ENCODE peak calls at places on chromosome 20, in nine cellular contexts. Z is COR-L47; G is posterior vena cava; D is pulmonary artery endothelial cell; I is mucosa of descending colon; J is stimulated activated effector memory CD8-positive, alpha-beta T cell treated with anti-CD3 and anti-CD28 coated beads, Interleukin-12 subunit alpha, Interleukin-12 subunit beta, amount 100 ng/mL, for 72 hours; R is activated T-helper 1 cell treated with anti-CD3 and anti-CD28 coated beads, Interleukin-2, amount 50 U/mL, for 16 hours; H is GM20000; N is NCI-H1105. W is an unnamed sample.

GRCh38 chr20:25087186-25087929 is 5.4 kb upstream of the VSX1 start:
- DNase-seq in Z (peak), G (peak), D (no peak), I (no peak), J (no peak), R (no peak), H (peak), N (no peak), W (no peak)

GRCh38 chr20:37395921-37396519 is 50.1 kb downstream of the SRC start:
- DNase-seq in Z (no peak), G (no peak), D (no peak), I (peak), J (no peak), R (no peak), H (no peak), N (peak), W (no peak)

GRCh38 chr20:11891081-11891826 is 26.4 kb upstream of the BTBD3 start:
- DNase-seq in Z (peak), G (peak), D (no peak), I (peak), J (no peak), R (no peak), H (no peak), N (peak), W (peak)

GRCh38 chr20:56764671-56765070 is 135.6 kb downstream of the TFAP2C start:
- DNase-seq in Z (no peak), G (peak), D (no peak), I (no peak), J (no peak), R (no peak), H (no peak), N (no peak), W (no peak)

GRCh38 chr20:45958593-45958992 is 13.4 kb downstream of the ZNF335 start:
- DNase-seq in Z (no peak), G (peak), D (no peak), I (no peak), J (no peak), R (no peak), H (no peak), N (no peak), W (no peak)

GRCh38 chr20:21503345-21503744 is 10.5 kb downstream of the NKX2-2 start:
- DNase-seq in Z (no peak), G (no peak), D (no peak), I (no peak), J (no peak), R (no peak), H (peak), N (no peak), W (no peak)

GRCh38 chr20:50325651-50326050 is 135.0 kb downstream of the CEBPB start:
- DNase-seq in Z (no peak), G (no peak), D (no peak), I (no peak), J (no peak), R (no peak), H (no peak), N (no peak), W (no peak)

GRCh38 chr20:37911838-37912273 is 8.9 kb downstream of the VSTM2L start:
- DNase-seq in Z (peak), G (no peak), D (no peak), I (no peak), J (no peak), R (no peak), H (no peak), N (peak), W (no peak)

GRCh38 chr20:4289875-4290274 is 274.5 kb upstream of the RNF24 start:
- DNase-seq in Z (no peak), G (no peak), D (no peak), I (no peak), J (no peak), R (no peak), H (no peak), N (no peak), W (no peak)

GRCh38 chr20:2930538-2930937 is 57.3 kb downstream of the PTPRA start:
- DNase-seq in Z (no peak), G (no peak), D (no peak), I (no peak), J (no peak), R (no peak), H (no peak), N (no peak), W (no peak)

GRCh38 chr20:24953621-24954133 is 4.6 kb downstream of the CST7 start:
- DNase-seq in Z (no peak), G (no peak), D (no peak), I (no peak), J (peak), R (no peak), H (no peak), N (no peak), W (no peak)

GRCh38 chr20:1331801-1332453 is 3.0 kb upstream of the SDCBP2 start:
- DNase-seq in Z (no peak), G (peak), D (no peak), I (no peak), J (peak), R (no peak), H (no peak), N (no peak), W (no peak)

GRCh38 chr20:63093966-63094766 is 87.4 kb upstream of the BHLHE23 start:
- DNase-seq in Z (no peak), G (peak), D (no peak), I (peak), J (no peak), R (no peak), H (no peak), N (no peak), W (no peak)

GRCh38 chr20:58086763-58087566 is 141.5 kb downstream of the ANKRD60 start:
- DNase-seq in Z (peak), G (peak), D (peak), I (no peak), J (no peak), R (no peak), H (peak), N (peak), W (peak)

GRCh38 chr20:17614176-17614811 is 44.4 kb downstream of the DSTN start:
- DNase-seq in Z (peak), G (peak), D (no peak), I (peak), J (peak), R (no peak), H (peak), N (no peak), W (peak)

GRCh38 chr20:34675993-34676641 is 775 bp downstream of the PIGU start:
- DNase-seq in Z (no peak), G (no peak), D (no peak), I (no peak), J (no peak), R (no peak), H (no peak), N (no peak), W (no peak)

GRCh38 chr20:24461848-24462247 is 7.6 kb upstream of the SYNDIG1 start:
- DNase-seq in Z (peak), G (peak), D (no peak), I (no peak), J (no peak), R (no peak), H (no peak), N (no peak), W (no peak)

GRCh38 chr20:36301359-36302119 is 4.6 kb upstream of the DLGAP4 start:
- DNase-seq in Z (no peak), G (no peak), D (no peak), I (no peak), J (no peak), R (no peak), H (no peak), N (no peak), W (no peak)

GRCh38 chr20:46364670-46365482 is 41.5 kb downstream of the ELMO2 start:
- DNase-seq in Z (no peak), G (no peak), D (no peak), I (no peak), J (no peak), R (no peak), H (no peak), N (no peak), W (no peak)

GRCh38 chr20:45080867-45081616 is 19.9 kb downstream of the KCNS1 start:
- DNase-seq in Z (no peak), G (no peak), D (no peak), I (no peak), J (no peak), R (no peak), H (no peak), N (no peak), W (no peak)

GRCh38 chr20:61935926-61936700 is 129.6 kb downstream of the TAF4 start:
- DNase-seq in Z (no peak), G (peak), D (no peak), I (no peak), J (no peak), R (no peak), H (no peak), N (no peak), W (no peak)

GRCh38 chr20:61951695-61952533 is 113.8 kb downstream of the TAF4 start:
- DNase-seq in Z (no peak), G (peak), D (no peak), I (peak), J (no peak), R (no peak), H (no peak), N (no peak), W (no peak)

GRCh38 chr20:57410398-57411323 is 19.5 kb downstream of the RBM38 start:
- DNase-seq in Z (no peak), G (no peak), D (no peak), I (no peak), J (no peak), R (no peak), H (no peak), N (no peak), W (no peak)

GRCh38 chr20:50110141-50111047 is 2.6 kb downstream of the UBE2V1 start:
- DNase-seq in Z (no peak), G (no peak), D (peak), I (no peak), J (peak), R (no peak), H (peak), N (no peak), W (peak)

GRCh38 chr20:3652217-3652616 is 11.0 kb downstream of the GFRA4 start:
- DNase-seq in Z (no peak), G (peak), D (no peak), I (no peak), J (no peak), R (no peak), H (no peak), N (no peak), W (peak)